ENCODE peak calls at places on chromosomes 2 and 18, in five cellular contexts. One of them, this sample, is unnamed.
A peak's percentile ranks its signal among the peaks of the same experiment; 100 is the strongest.

GRCh38 chr2:86368181-86368824 is 30.9 kb upstream of the REEP1 start:
- DNase-seq in suprapubic skin: no peak
- DNase-seq in body of pancreas: peak; percentile 53
- DNase-seq in left ventricle myocardium inferior: peak; percentile 32
- DNase-seq in IMR-90: peak; percentile 39
- DNase-seq in this sample: peak; percentile 49

GRCh38 chr18:55625875-55626274 is 37.9 kb upstream of the TCF4 start:
- DNase-seq in suprapubic skin: no peak
- DNase-seq in body of pancreas: no peak
- DNase-seq in left ventricle myocardium inferior: no peak
- DNase-seq in IMR-90: no peak
- DNase-seq in this sample: no peak

GRCh38 chr2:150681120-150681796 is 193.8 kb upstream of the RND3 start:
- DNase-seq in suprapubic skin: no peak
- DNase-seq in body of pancreas: no peak
- DNase-seq in left ventricle myocardium inferior: no peak
- DNase-seq in IMR-90: peak; percentile 97
- DNase-seq in this sample: no peak

GRCh38 chr2:160703648-160704585 is 210.3 kb upstream of the RBMS1 start:
- DNase-seq in suprapubic skin: no peak
- DNase-seq in body of pancreas: no peak
- DNase-seq in left ventricle myocardium inferior: no peak
- DNase-seq in IMR-90: no peak
- DNase-seq in this sample: no peak

GRCh38 chr18:41906528-41907256 is 48.3 kb upstream of the PIK3C3 start:
- DNase-seq in suprapubic skin: no peak
- DNase-seq in body of pancreas: no peak
- DNase-seq in left ventricle myocardium inferior: no peak
- DNase-seq in IMR-90: peak; percentile 69
- DNase-seq in this sample: no peak

GRCh38 chr2:238790877-238791276 is 57.0 kb upstream of the TWIST2 start:
- DNase-seq in suprapubic skin: no peak
- DNase-seq in body of pancreas: no peak
- DNase-seq in left ventricle myocardium inferior: no peak
- DNase-seq in IMR-90: no peak
- DNase-seq in this sample: no peak

GRCh38 chr18:25067291-25068050 is 284.5 kb downstream of the ZNF521 start:
- DNase-seq in suprapubic skin: no peak
- DNase-seq in body of pancreas: no peak
- DNase-seq in left ventricle myocardium inferior: no peak
- DNase-seq in IMR-90: no peak
- DNase-seq in this sample: no peak

GRCh38 chr2:238099709-238100048 is 461 bp upstream of the ESPNL start:
- DNase-seq in suprapubic skin: peak; percentile 50
- DNase-seq in body of pancreas: no peak
- DNase-seq in left ventricle myocardium inferior: no peak
- DNase-seq in IMR-90: no peak
- DNase-seq in this sample: no peak

GRCh38 chr2:200847939-200848338 is 16.5 kb downstream of the CLK1 start:
- DNase-seq in suprapubic skin: no peak
- DNase-seq in body of pancreas: no peak
- DNase-seq in left ventricle myocardium inferior: no peak
- DNase-seq in IMR-90: no peak
- DNase-seq in this sample: no peak

GRCh38 chr2:75595541-75596395 is 35.0 kb upstream of the EVA1A start:
- DNase-seq in suprapubic skin: no peak
- DNase-seq in body of pancreas: no peak
- DNase-seq in left ventricle myocardium inferior: no peak
- DNase-seq in IMR-90: peak; percentile 95
- DNase-seq in this sample: no peak

GRCh38 chr2:196725218-196725617 is 74.3 kb downstream of the GTF3C3 start:
- DNase-seq in suprapubic skin: no peak
- DNase-seq in body of pancreas: no peak
- DNase-seq in left ventricle myocardium inferior: no peak
- DNase-seq in IMR-90: no peak
- DNase-seq in this sample: no peak

GRCh38 chr2:166373951-166374350 is 1.8 kb downstream of the SCN9A start:
- DNase-seq in suprapubic skin: no peak
- DNase-seq in body of pancreas: no peak
- DNase-seq in left ventricle myocardium inferior: no peak
- DNase-seq in IMR-90: peak; percentile 95
- DNase-seq in this sample: no peak

DNA sequence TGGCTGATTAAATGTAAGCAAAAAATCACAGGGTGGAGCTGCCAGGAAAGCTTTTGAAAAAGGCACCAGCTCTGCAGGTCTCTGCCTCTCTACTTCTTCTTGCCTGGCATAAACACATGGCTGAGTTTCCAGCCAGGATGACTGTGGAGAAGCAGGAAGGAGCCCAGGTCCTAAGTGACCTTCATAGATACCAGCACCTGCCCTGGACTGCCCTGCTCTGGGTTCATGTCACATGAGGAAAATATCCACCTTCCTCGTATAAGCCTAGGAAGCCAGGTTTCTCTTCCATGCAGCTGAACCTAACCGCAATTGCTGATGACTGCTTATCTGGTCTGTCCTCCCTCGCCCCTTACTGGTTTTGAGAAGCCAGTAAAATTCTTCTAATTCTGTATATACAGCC is 47.8 kb upstream of the CREB1 start:
- DNase-seq in suprapubic skin: no peak
- DNase-seq in body of pancreas: peak; percentile 48
- DNase-seq in left ventricle myocardium inferior: no peak
- DNase-seq in IMR-90: no peak
- DNase-seq in this sample: peak; percentile 23
- H3K27ac ChIP-seq in suprapubic skin: no peak overlapping the region
- H3K27ac ChIP-seq in body of pancreas: no peak overlapping the region
- H3K27ac ChIP-seq in left ventricle myocardium inferior: peak overlapping the region; percentile 85
- H3K27ac ChIP-seq in IMR-90: peak overlapping the region; percentile 35
- H3K27ac ChIP-seq in this sample: peak overlapping the region; percentile 65

GRCh38 chr18:58787750-58788149 is 76.9 kb upstream of the ZNF532 start:
- DNase-seq in suprapubic skin: no peak
- DNase-seq in body of pancreas: no peak
- DNase-seq in left ventricle myocardium inferior: peak; percentile 32
- DNase-seq in IMR-90: no peak
- DNase-seq in this sample: no peak
- TF ChIP-seq CTCF in suprapubic skin: no peak
- TF ChIP-seq CTCF in body of pancreas: no peak
- TF ChIP-seq CTCF in left ventricle myocardium inferior: no peak
- TF ChIP-seq CTCF in IMR-90: no peak
- TF ChIP-seq CTCF in this sample: no peak

DNA sequence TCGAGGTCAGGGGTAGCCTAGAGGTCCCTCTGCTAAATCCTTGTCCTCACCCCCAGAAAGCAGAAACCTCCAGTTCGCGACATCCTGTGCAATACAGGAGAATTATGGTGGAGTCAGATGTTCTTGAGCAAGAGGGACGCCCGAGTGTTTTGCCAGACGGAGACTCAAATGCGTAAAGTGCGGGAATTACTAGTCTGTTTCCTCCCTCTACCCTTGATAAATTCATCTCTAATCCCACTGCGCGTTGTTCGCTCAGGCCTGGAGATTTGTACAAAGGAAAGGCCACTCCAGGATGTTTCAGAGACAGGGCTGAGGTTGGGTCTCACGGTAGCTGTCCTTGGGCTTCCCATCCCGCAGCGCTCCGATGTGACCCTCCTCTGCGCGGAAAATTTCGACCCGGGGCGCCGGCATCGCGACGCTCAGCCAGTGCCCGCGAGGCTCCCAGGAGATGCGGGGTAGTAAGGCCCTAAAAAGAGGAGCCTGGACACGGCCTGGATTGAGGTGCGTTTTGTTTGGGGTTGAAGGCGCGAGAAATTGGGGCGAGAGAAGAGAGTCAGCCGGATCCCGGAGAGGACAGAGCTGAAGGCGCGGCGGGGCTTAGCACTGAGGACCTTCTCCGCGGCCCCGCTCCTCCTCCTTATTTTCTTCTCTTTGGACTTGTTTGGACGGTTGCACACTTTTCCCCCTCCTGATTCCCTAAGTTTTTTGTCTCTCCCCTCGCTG is 2.6 kb upstream of the NEUROD1 start:
- DNase-seq in suprapubic skin: no peak
- DNase-seq in body of pancreas: no peak
- DNase-seq in left ventricle myocardium inferior: no peak
- DNase-seq in IMR-90: no peak
- DNase-seq in this sample: no peak
- H3K27me3 ChIP-seq in suprapubic skin: peaks cover 98% of the 10 kb centered on the region
- H3K27me3 ChIP-seq in body of pancreas: peaks cover 46% of the 10 kb centered on the region
- H3K27me3 ChIP-seq in left ventricle myocardium inferior: peaks cover 100% of the 10 kb centered on the region
- H3K27me3 ChIP-seq in IMR-90: peaks cover 78% of the 10 kb centered on the region
- H3K27me3 ChIP-seq in this sample: peaks cover 19% of the 10 kb centered on the region

GRCh38 chr2:42959993-42960834 is 167.8 kb upstream of the HAAO start:
- DNase-seq in suprapubic skin: no peak
- DNase-seq in body of pancreas: no peak
- DNase-seq in left ventricle myocardium inferior: no peak
- DNase-seq in IMR-90: no peak
- DNase-seq in this sample: no peak

GRCh38 chr2:42960835-42961165 is 168.4 kb upstream of the HAAO start:
- DNase-seq in suprapubic skin: no peak
- DNase-seq in body of pancreas: no peak
- DNase-seq in left ventricle myocardium inferior: no peak
- DNase-seq in IMR-90: no peak
- DNase-seq in this sample: no peak

GRCh38 chr2:42957109-42958035 is 165.0 kb upstream of the HAAO start:
- DNase-seq in suprapubic skin: no peak
- DNase-seq in body of pancreas: no peak
- DNase-seq in left ventricle myocardium inferior: no peak
- DNase-seq in IMR-90: peak; percentile 55
- DNase-seq in this sample: no peak

GRCh38 chr2:42958036-42958370 is 165.6 kb upstream of the HAAO start:
- DNase-seq in suprapubic skin: no peak
- DNase-seq in body of pancreas: no peak
- DNase-seq in left ventricle myocardium inferior: no peak
- DNase-seq in IMR-90: no peak
- DNase-seq in this sample: no peak

DNA sequence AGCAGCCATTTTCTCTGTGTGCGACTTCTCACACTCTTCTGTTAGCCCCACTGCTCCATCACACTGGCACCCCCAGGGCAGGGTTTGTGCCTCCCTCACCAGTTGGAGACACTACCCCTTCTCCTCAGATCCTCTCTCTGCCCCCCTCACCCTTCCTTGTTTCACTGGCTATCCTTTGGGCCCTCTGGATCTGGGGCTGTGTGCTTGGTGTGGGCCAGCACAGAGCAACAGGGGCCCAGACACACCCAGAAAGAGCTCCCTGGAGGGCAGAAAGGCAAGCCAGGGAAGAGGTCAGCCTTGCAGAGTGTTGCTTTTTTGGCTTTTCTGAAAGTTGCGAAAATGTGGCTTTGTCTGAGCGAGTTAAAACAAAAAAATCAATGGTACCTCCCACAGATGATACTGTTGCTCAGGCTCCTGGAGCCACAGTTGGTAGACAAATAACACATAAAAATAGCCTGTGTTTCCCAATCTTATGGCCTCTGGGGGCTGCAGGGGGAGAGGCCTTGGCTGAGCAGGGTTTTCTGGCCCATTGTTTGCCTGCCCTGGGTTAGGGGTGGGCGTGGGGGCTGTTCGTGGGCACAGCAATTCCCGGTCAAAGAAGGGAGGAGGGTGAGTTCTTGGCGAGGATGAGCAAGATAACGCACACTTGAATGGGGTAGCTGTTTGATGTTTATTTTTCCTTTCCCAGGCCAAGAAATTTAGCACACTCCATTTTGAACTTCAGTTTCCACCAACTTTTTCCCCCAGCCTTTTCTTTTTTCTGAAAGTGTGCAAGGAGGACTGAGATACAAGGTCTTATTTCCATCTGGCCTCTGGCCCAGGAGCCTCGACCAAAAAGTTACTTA is 167.0 kb upstream of the HAAO start:
- DNase-seq in suprapubic skin: no peak
- DNase-seq in body of pancreas: no peak
- DNase-seq in left ventricle myocardium inferior: peak; percentile 59
- DNase-seq in IMR-90: peak; percentile 61
- DNase-seq in this sample: no peak
- H3K27ac ChIP-seq in suprapubic skin: peak overlapping the region; percentile 89
- H3K27ac ChIP-seq in body of pancreas: peak overlapping the region; percentile 57
- H3K27ac ChIP-seq in left ventricle myocardium inferior: peak overlapping the region; percentile 88
- H3K27ac ChIP-seq in IMR-90: peak overlapping the region; percentile 95
- H3K27ac ChIP-seq in this sample: peak overlapping the region; percentile 83

GRCh38 chr2:82027901-82028570 is 1723.5 kb upstream of the LRRTM1 start:
- DNase-seq in suprapubic skin: no peak
- DNase-seq in body of pancreas: no peak
- DNase-seq in left ventricle myocardium inferior: no peak
- DNase-seq in IMR-90: no peak
- DNase-seq in this sample: no peak

DNA sequence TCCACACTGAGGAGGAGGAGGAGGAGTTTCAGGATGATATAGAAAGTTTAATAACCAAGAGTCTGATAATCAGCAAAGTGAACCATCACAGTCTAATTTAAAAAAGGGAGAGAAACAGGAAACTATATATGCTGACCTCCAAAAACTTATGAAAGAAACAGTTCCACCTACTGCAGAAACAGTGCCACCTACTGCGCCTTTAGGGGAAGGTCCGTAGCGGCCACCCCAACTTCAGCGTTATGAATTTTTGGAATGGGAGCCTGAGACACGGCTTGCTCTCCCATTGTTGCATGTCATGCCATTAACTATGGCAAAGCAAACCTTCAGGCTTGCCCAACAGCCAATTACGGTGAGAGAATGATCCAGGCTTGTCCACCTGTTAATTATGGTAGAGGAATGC is 1719.2 kb upstream of the LRRTM1 start:
- DNase-seq in suprapubic skin: no peak
- DNase-seq in body of pancreas: no peak
- DNase-seq in left ventricle myocardium inferior: no peak
- DNase-seq in IMR-90: no peak
- DNase-seq in this sample: no peak
- TF ChIP-seq CTCF in suprapubic skin: no peak
- TF ChIP-seq CTCF in body of pancreas: no peak
- TF ChIP-seq CTCF in left ventricle myocardium inferior: no peak
- TF ChIP-seq CTCF in IMR-90: no peak
- TF ChIP-seq CTCF in this sample: no peak

GRCh38 chr2:66435549-66435875 is 587 bp downstream of the MEIS1 start:
- DNase-seq in suprapubic skin: no peak
- DNase-seq in body of pancreas: no peak
- DNase-seq in left ventricle myocardium inferior: no peak
- DNase-seq in IMR-90: no peak
- DNase-seq in this sample: no peak

GRCh38 chr2:66437055-66437454 is 2.1 kb downstream of the MEIS1 start:
- DNase-seq in suprapubic skin: no peak
- DNase-seq in body of pancreas: no peak
- DNase-seq in left ventricle myocardium inferior: no peak
- DNase-seq in IMR-90: no peak
- DNase-seq in this sample: no peak

GRCh38 chr2:66436546-66436945 is 1.6 kb downstream of the MEIS1 start:
- DNase-seq in suprapubic skin: no peak
- DNase-seq in body of pancreas: no peak
- DNase-seq in left ventricle myocardium inferior: no peak
- DNase-seq in IMR-90: no peak
- DNase-seq in this sample: no peak

GRCh38 chr2:66434679-66435548 is at the start of gene MEIS1:
- DNase-seq in suprapubic skin: peak; percentile 94
- DNase-seq in body of pancreas: peak; percentile 97
- DNase-seq in left ventricle myocardium inferior: peak; percentile 89
- DNase-seq in IMR-90: peak; percentile 100
- DNase-seq in this sample: peak; percentile 92

GRCh38 chr2:66435963-66436362 is 1.0 kb downstream of the MEIS1 start:
- DNase-seq in suprapubic skin: no peak
- DNase-seq in body of pancreas: no peak
- DNase-seq in left ventricle myocardium inferior: no peak
- DNase-seq in IMR-90: no peak
- DNase-seq in this sample: no peak
- H3K27me3 ChIP-seq in suprapubic skin: peaks cover 20% of the 10 kb centered on the region
- H3K27me3 ChIP-seq in body of pancreas: no peaks in the 10 kb centered on the region
- H3K27me3 ChIP-seq in left ventricle myocardium inferior: peaks cover 28% of the 10 kb centered on the region
- H3K27me3 ChIP-seq in IMR-90: no peaks in the 10 kb centered on the region
- H3K27me3 ChIP-seq in this sample: no peaks in the 10 kb centered on the region

GRCh38 chr2:48274040-48274439 is 255.9 kb upstream of the STON1 start:
- DNase-seq in suprapubic skin: no peak
- DNase-seq in body of pancreas: no peak
- DNase-seq in left ventricle myocardium inferior: no peak
- DNase-seq in IMR-90: no peak
- DNase-seq in this sample: no peak
- H3K27ac ChIP-seq in suprapubic skin: no peak overlapping the region
- H3K27ac ChIP-seq in body of pancreas: no peak overlapping the region
- H3K27ac ChIP-seq in left ventricle myocardium inferior: no peak overlapping the region
- H3K27ac ChIP-seq in IMR-90: no peak overlapping the region
- H3K27ac ChIP-seq in this sample: no peak overlapping the region

This sample was measured in heart right ventricle.